ENCODE peak calls at places on chromosome 14, in nine cellular contexts. H is bronchial epithelial cell, I is left lung, T is endodermal cell, U is dorsolateral prefrontal cortex, X is HFFc6, S is cardiac fibroblast, O is tibial nerve, Q is cardiac muscle cell. K is an unnamed sample.

GRCh38 chr14:75725481-75725880 is 64.4 kb downstream of the TTLL5 start:
- DNase-seq in X (no peak), Q (no peak), I (no peak), O (no peak), T (no peak), H (peak), U (no peak), S (peak), K (no peak)

GRCh38 chr14:58138065-58138718 is 13.8 kb downstream of the ARMH4 start:
- DNase-seq in H (no peak), I (no peak), U (no peak), Q (peak), T (peak), O (no peak), X (no peak), S (no peak), K (no peak)

GRCh38 chr14:92935446-92935845 is 12.5 kb downstream of the CHGA start:
- DNase-seq in O (no peak), S (no peak), H (no peak), T (no peak), Q (no peak), X (no peak), I (peak), U (no peak), K (no peak)

GRCh38 chr14:29242755-29243340 is 476.3 kb downstream of the FOXG1 start:
- DNase-seq in S (peak), I (no peak), T (no peak), U (no peak), X (no peak), O (no peak), H (no peak), Q (no peak), K (no peak)

GRCh38 chr14:75301666-75302325 is 23.2 kb downstream of the FOS start:
- DNase-seq in U (no peak), I (no peak), O (peak), Q (no peak), T (no peak), S (peak), X (no peak), H (no peak), K (no peak)

GRCh38 chr14:31221266-31221665 is 13.7 kb upstream of the HECTD1 start:
- DNase-seq in S (no peak), I (no peak), X (no peak), H (no peak), Q (no peak), O (no peak), U (no peak), T (no peak), K (no peak)

GRCh38 chr14:82604819-82605218 is 1071.2 kb upstream of the SEL1L start:
- DNase-seq in H (peak), X (no peak), T (no peak), U (no peak), S (no peak), Q (no peak), O (no peak), I (no peak), K (no peak)

GRCh38 chr14:70398706-70399431 is 18.0 kb downstream of the SYNJ2BP start:
- DNase-seq in H (no peak), T (peak), O (no peak), Q (no peak), I (peak), X (no peak), S (no peak), U (no peak), K (no peak)

GRCh38 chr14:63747836-63748235 is 20.0 kb upstream of the SGPP1 start:
- DNase-seq in Q (no peak), H (no peak), X (no peak), S (no peak), O (no peak), I (no peak), T (no peak), U (no peak), K (no peak)

GRCh38 chr14:105974902-105975301 is 448.5 kb downstream of the TMEM121 start:
- DNase-seq in S (no peak), X (no peak), O (no peak), T (no peak), Q (no peak), U (no peak), I (no peak), H (no peak), K (no peak)

GRCh38 chr14:28707814-28708213 is 58.8 kb upstream of the FOXG1 start:
- DNase-seq in X (no peak), Q (no peak), T (no peak), U (no peak), H (peak), O (no peak), I (no peak), S (peak), K (no peak)

GRCh38 chr14:106488293-106488692 is 961.9 kb downstream of the TMEM121 start:
- DNase-seq in H (no peak), O (no peak), Q (no peak), I (no peak), X (no peak), T (no peak), S (no peak), U (no peak), K (no peak)

GRCh38 chr14:105090493-105091334 is 25.5 kb upstream of the GPR132 start:
- DNase-seq in S (peak), X (peak), T (peak), H (peak), I (peak), O (peak), Q (peak), U (peak), K (peak)

GRCh38 chr14:72804653-72805180 is 89.2 kb downstream of the DPF3 start:
- DNase-seq in H (no peak), T (no peak), Q (no peak), I (no peak), X (no peak), S (no peak), U (no peak), O (no peak), K (no peak)

DNA sequence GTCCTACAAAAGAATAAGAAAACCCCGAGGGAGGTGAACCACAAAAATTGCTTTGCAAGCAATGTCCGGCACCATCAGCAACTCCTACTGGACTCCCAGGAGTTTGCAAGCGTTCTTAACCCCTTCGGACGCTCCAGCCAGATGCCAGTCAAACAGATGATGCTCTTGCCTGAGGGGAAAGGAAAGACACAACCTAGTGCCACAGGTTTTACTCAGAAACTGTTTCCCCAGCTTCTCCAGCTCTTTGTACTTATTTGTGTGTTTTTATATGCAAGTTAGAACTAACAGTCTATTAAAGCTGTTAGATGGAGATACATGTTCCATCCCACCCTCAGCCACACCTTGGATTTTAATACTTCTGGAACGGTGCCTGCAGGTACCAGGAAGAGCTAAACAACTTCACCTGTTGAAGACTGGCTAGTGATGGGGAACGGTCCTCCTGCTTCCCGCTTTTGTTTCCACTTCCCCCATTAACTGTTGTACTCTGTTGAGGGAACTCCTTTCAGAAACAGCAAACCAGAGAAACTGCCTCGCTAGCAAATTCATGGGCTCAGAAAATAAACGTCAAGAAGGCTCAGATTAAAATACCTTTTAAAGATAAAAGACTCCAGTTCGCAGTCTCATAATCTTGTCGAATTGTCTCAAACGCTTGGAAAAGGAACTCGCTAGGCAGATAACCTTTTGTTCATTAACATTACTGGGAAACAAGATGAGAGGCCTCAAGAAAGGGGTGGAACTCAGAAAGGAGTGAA is 1.1 kb upstream of the FERMT2 start:
- DNase-seq in U (peak), T (peak), S (peak), Q (peak), X (peak), O (peak), I (no peak), H (peak), K (no peak)
- TF ChIP-seq CTCF in U (peak), T (peak), S (peak), Q (peak), X (peak), O (peak), I (peak), H (no peak), K (no peak)

GRCh38 chr14:77459072-77459723 is 1.3 kb downstream of the AHSA1 start:
- DNase-seq in Q (peak), H (peak), T (peak), X (peak), S (peak), O (peak), I (no peak), U (no peak), K (no peak)
- TF ChIP-seq CTCF in Q (peak), H (peak), T (peak), X (peak), S (peak), O (peak), I (peak), U (peak), K (peak)

GRCh38 chr14:89400529-89400928 is 16.5 kb downstream of the FOXN3 start:
- DNase-seq in U (no peak), T (no peak), S (no peak), O (no peak), I (no peak), Q (no peak), H (no peak), X (no peak), K (no peak)

GRCh38 chr14:89399594-89400068 is 17.4 kb downstream of the FOXN3 start:
- DNase-seq in S (peak), X (peak), T (peak), Q (peak), H (peak), U (no peak), O (no peak), I (no peak), K (no peak)

GRCh38 chr14:89402363-89402762 is 14.7 kb downstream of the FOXN3 start:
- DNase-seq in O (no peak), U (no peak), T (no peak), H (no peak), X (no peak), S (no peak), Q (no peak), I (no peak), K (no peak)

GRCh38 chr14:89401783-89402182 is 15.2 kb downstream of the FOXN3 start:
- DNase-seq in I (no peak), H (no peak), U (no peak), S (no peak), X (no peak), T (no peak), O (no peak), Q (no peak), K (no peak)

DNA sequence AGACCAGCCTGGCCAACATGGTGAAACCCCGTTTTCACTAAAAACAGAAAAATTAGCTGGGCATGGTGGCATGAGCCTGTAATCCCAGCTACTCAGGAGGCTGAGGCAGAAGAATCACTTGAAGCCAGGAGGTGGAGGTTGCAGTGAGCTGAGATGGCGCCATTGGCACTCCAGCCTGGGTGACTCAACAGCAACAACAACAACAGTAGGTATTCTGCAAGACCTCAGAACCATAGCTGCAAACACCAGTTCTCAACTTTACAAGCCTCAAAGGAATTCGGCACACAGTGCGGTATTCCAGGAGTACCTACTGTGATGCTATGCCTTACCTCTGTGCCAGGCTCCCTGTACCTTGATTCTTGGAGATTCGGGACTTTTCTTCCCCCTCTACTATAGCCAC is 15.8 kb downstream of the FOXN3 start:
- DNase-seq in S (peak), Q (no peak), O (no peak), X (no peak), U (no peak), I (no peak), T (no peak), H (no peak), K (no peak)
- TF ChIP-seq CTCF in S (no peak), Q (no peak), O (no peak), X (no peak), U (no peak), I (no peak), T (no peak), H (no peak), K (no peak)

GRCh38 chr14:68951800-68952540 is 27.1 kb downstream of the ACTN1 start:
- DNase-seq in U (no peak), T (no peak), H (peak), O (no peak), I (no peak), Q (no peak), S (no peak), X (no peak), K (no peak)

GRCh38 chr14:68952544-68953535 is 26.3 kb downstream of the ACTN1 start:
- DNase-seq in O (peak), T (no peak), Q (peak), X (peak), U (no peak), H (no peak), S (peak), I (no peak), K (no peak)

GRCh38 chr14:68949236-68949965 is 29.7 kb downstream of the ACTN1 start:
- DNase-seq in O (no peak), X (no peak), T (no peak), U (no peak), I (no peak), Q (peak), H (peak), S (peak), K (no peak)

GRCh38 chr14:68950111-68950510 is 29.0 kb downstream of the ACTN1 start:
- DNase-seq in T (no peak), I (no peak), S (peak), X (no peak), U (no peak), O (no peak), H (peak), Q (no peak), K (no peak)

DNA sequence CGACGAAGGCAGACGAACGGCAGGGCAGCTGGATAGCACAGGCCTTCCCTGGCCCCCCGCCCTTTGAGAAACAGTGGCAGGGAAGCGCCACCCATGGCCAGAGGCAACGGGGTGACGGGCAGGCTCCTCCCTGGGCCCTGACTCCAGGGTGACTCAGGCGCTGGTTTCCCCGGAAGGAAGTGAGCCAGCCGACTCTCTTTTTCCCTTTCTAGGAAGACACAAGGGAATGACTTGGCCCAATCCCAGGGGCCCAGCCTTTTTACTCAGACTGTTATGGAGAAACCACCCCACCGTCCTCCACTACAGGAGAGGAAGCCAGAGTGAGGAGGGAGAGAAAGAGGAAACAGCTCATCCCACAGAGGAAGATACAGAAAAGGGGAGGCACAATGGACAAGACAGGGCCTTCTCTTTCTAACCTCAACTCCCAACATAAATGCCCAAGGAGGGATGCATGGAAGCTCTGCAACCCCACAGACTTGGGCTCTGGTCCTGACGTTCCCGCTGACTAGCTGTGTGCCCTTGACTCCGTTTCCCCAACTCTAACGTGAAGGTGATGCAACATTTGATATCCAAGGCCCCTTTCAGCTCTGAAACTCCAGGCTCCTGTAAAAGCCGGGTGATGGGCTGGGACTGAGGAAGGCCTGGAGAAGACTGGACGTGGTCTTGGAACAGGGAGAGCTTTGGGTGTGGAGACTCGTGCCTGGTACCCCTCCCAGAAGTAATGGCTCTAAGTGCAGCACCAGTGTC is 27.9 kb downstream of the ACTN1 start:
- DNase-seq in T (no peak), O (peak), X (peak), S (peak), Q (no peak), I (peak), H (peak), U (no peak), K (no peak)
- TF ChIP-seq CTCF in T (no peak), O (no peak), X (peak), S (no peak), Q (no peak), I (no peak), H (no peak), U (no peak), K (no peak)

DNA sequence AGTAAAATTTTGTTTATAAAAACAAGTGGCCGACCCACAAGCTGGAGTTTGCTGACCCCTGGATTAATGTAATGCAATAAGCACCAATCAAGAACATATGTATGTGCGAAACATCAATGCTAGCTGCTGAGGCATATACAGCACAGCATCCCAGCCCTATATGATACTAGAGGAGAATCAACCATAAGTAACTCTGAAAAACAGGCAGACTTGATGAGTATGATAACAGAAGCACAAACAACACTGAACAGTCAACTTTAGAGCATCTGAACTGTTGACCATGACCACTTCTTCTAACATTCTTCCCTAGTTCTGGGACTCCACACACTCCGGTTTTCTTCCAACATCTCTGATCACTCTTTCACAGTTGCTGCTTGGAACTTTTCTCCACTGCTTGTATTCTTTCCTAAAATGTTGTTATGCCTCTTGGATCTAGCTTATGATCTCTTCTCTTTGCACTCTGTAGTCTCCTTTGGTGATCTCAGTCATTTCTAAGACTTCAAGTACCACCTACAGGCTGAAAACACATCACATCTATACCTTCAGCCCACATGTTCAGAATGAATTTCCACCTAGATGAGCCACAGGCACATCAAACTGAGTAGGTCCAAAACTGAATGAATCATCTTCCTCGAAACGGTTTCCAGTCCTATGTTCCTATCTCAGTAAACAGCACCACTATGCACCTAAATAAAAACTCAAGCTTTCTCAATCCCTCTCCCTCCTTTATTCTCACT is 57.2 kb downstream of the STXBP6 start:
- DNase-seq in O (no peak), I (no peak), H (no peak), X (no peak), S (no peak), T (no peak), Q (no peak), U (no peak), K (no peak)
- TF ChIP-seq CTCF in O (no peak), I (no peak), H (no peak), X (no peak), S (no peak), T (no peak), Q (no peak), U (no peak), K (no peak)

DNA sequence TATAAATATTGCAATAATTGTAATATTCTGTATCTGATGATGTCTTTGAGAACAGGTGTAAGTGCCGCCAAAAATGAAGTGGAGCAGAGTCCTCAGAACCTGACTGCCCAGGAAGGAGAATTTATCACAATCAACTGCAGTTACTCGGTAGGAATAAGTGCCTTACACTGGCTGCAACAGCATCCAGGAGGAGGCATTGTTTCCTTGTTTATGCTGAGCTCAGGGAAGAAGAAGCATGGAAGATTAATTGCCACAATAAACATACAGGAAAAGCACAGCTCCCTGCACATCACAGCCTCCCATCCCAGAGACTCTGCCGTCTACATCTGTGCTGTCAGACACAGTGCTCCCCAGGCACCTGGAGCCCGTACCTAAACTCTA is 268.7 kb downstream of the DAD1 start:
- DNase-seq in I (no peak), U (no peak), O (no peak), X (no peak), T (no peak), H (no peak), Q (no peak), S (no peak), K (no peak)
- TF ChIP-seq CTCF in I (no peak), U (no peak), O (no peak), X (no peak), T (no peak), H (peak), Q (no peak), S (no peak), K (no peak)